ENCODE peak calls at places on chromosomes 16 and 17, in four cellular contexts. One of them, this sample, is unnamed.
A peak's percentile ranks its signal among the peaks of the same experiment; 100 is the strongest.

GRCh38 chr16:28491080-28491969 is 549 bp downstream of the CLN3 start:
- DNase-seq in lower leg skin: peak; percentile 48
- DNase-seq in ovary: peak; percentile 69
- DNase-seq in endodermal cell: peak; percentile 78
- DNase-seq in this sample: peak; percentile 72

GRCh38 chr17:15660077-15660476 is 24.0 kb downstream of the TRIM16 start:
- DNase-seq in endodermal cell: peak; percentile 30
- DNase-seq in ovary: no peak
- DNase-seq in lower leg skin: no peak
- DNase-seq in this sample: no peak

GRCh38 chr17:81888988-81889595 is 2.3 kb downstream of the ALYREF start:
- DNase-seq in ovary: no peak
- DNase-seq in endodermal cell: peak; percentile 43
- DNase-seq in lower leg skin: no peak
- DNase-seq in this sample: no peak

GRCh38 chr16:64882385-64882784 is 239.5 kb downstream of the CDH11 start:
- DNase-seq in lower leg skin: no peak
- DNase-seq in endodermal cell: no peak
- DNase-seq in ovary: no peak
- DNase-seq in this sample: no peak

GRCh38 chr16:3029499-3030127 is 5.8 kb downstream of the THOC6 start:
- DNase-seq in endodermal cell: peak; percentile 50
- DNase-seq in lower leg skin: no peak
- DNase-seq in ovary: no peak
- DNase-seq in this sample: no peak

GRCh38 chr17:2892305-2892971 is 96.2 kb downstream of the RAP1GAP2 start:
- DNase-seq in lower leg skin: no peak
- DNase-seq in ovary: no peak
- DNase-seq in endodermal cell: peak; percentile 54
- DNase-seq in this sample: no peak

GRCh38 chr17:83004791-83005380 is 74.5 kb upstream of the METRNL start:
- DNase-seq in lower leg skin: peak; percentile 2
- DNase-seq in endodermal cell: no peak
- DNase-seq in ovary: no peak
- DNase-seq in this sample: no peak

GRCh38 chr16:23869052-23869451 is 33.3 kb downstream of the PRKCB start:
- DNase-seq in ovary: no peak
- DNase-seq in endodermal cell: no peak
- DNase-seq in lower leg skin: no peak
- DNase-seq in this sample: no peak

GRCh38 chr16:89598199-89598598 is 15.2 kb upstream of the DPEP1 start:
- DNase-seq in ovary: no peak
- DNase-seq in endodermal cell: no peak
- DNase-seq in lower leg skin: no peak
- DNase-seq in this sample: no peak

GRCh38 chr16:50838165-50838564 is 96.3 kb downstream of the CYLD start:
- DNase-seq in endodermal cell: no peak
- DNase-seq in ovary: no peak
- DNase-seq in lower leg skin: no peak
- DNase-seq in this sample: no peak

GRCh38 chr17:7558544-7559306 is at the start of gene TNFSF13:
- DNase-seq in ovary: peak; percentile 86
- DNase-seq in lower leg skin: no peak
- DNase-seq in endodermal cell: no peak
- DNase-seq in this sample: no peak
- H3K4me3 ChIP-seq in ovary: peak within 1 kb of the TSS; percentile 19
- H3K4me3 ChIP-seq in lower leg skin: peak within 1 kb of the TSS; percentile 16
- H3K4me3 ChIP-seq in endodermal cell: no peak within 1 kb of the TSS
- H3K4me3 ChIP-seq in this sample: peak within 1 kb of the TSS; percentile 92

GRCh38 chr17:21119247-21119944 is 7.4 kb upstream of the DHRS7B start:
- DNase-seq in lower leg skin: peak; percentile 57
- DNase-seq in ovary: peak; percentile 61
- DNase-seq in endodermal cell: peak; percentile 93
- DNase-seq in this sample: peak; percentile 16
- H3K4me3 ChIP-seq in lower leg skin: no peak overlapping the region
- H3K4me3 ChIP-seq in ovary: no peak overlapping the region
- H3K4me3 ChIP-seq in endodermal cell: no peak overlapping the region
- H3K4me3 ChIP-seq in this sample: peak overlapping the region; percentile 30

DNA sequence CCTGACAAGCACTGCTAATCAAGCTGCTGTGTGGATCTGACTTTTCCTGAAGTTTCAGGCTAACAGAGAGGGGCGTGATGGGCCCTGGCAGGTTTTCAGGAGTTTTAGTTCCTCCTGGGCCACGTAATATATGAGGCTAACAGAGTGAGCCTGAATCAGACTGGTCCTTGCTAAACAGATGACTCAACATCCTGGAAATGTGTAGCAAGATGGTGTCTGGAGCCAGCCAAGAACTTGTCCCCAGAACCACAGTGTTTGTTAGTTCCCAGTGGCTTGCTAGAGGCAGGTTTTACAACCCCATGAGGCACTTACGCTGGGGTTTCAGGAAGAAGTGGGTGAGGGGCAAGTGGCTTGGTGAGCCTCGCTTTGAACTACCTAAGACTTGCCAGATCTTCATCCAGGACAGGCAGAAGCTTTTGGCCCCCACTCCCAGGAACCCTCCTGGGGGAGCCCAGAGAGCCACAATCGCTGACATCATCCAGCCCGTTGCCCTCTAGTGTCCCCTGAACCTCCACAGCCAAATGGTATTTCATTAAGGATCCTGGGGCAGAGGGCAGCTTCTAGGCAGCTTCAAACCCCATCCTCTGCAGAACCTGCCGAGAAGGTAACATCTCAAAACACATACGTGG is 15.9 kb downstream of the TMEM92 start:
- DNase-seq in endodermal cell: peak; percentile 66
- DNase-seq in ovary: peak; percentile 62
- DNase-seq in lower leg skin: peak; percentile 89
- DNase-seq in this sample: peak; percentile 95
- H3K4me3 ChIP-seq in endodermal cell: no peak overlapping the region
- H3K4me3 ChIP-seq in ovary: no peak overlapping the region
- H3K4me3 ChIP-seq in lower leg skin: no peak overlapping the region
- H3K4me3 ChIP-seq in this sample: peak overlapping the region; percentile 56

GRCh38 chr16:85615014-85615851 is 2.1 kb downstream of the GSE1 start:
- DNase-seq in ovary: no peak
- DNase-seq in lower leg skin: peak; percentile 75
- DNase-seq in endodermal cell: peak; percentile 90
- DNase-seq in this sample: no peak

GRCh38 chr16:85615852-85616607 is 2.9 kb downstream of the GSE1 start:
- DNase-seq in ovary: peak; percentile 79
- DNase-seq in endodermal cell: peak; percentile 95
- DNase-seq in lower leg skin: peak; percentile 76
- DNase-seq in this sample: peak; percentile 42

GRCh38 chr16:85617948-85618347 is 4.8 kb downstream of the GSE1 start:
- DNase-seq in endodermal cell: no peak
- DNase-seq in ovary: no peak
- DNase-seq in lower leg skin: no peak
- DNase-seq in this sample: no peak

GRCh38 chr16:85618509-85618908 is 5.4 kb downstream of the GSE1 start:
- DNase-seq in endodermal cell: no peak
- DNase-seq in lower leg skin: no peak
- DNase-seq in ovary: no peak
- DNase-seq in this sample: no peak

DNA sequence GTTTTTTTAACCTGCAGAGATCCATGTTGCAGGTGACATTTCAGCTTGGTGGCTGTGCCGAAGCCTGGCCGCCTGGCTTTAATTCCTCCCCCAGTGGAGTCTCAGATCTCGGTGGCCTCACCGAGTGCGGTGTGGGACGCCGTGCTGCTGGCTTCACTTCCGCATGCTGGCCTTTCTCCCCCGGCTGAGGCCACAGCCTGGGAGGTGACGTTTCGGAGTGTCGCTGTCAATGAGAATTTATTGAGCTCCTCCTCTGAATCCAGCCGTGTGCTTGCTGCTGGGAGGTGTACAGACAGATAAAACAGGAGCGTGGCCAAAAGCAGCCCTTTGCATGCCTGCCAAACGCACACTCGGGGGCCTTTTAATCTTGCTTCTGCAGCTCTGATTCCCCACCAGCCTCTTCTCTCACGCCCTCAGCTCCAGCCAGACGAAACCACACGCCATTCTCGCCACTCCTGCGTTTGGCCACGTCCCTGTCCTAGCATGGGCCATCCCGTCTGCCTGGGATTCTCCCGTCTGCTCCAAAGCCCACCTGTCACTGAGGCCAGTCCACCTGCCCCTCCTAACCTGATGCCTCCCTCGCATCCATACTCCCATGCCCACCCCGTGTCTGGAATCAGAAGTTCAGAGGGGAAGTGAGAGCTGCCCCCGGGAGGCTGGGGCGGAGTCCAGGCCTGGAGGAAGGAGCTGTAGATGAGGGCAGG is 3.6 kb downstream of the GSE1 start:
- DNase-seq in endodermal cell: no peak
- DNase-seq in lower leg skin: peak; percentile 32
- DNase-seq in ovary: no peak
- DNase-seq in this sample: no peak
- H3K4me3 ChIP-seq in endodermal cell: no peak overlapping the region
- H3K4me3 ChIP-seq in lower leg skin: no peak overlapping the region
- H3K4me3 ChIP-seq in ovary: no peak overlapping the region
- H3K4me3 ChIP-seq in this sample: no peak overlapping the region

GRCh38 chr17:69655902-69656301 is 241.4 kb downstream of the MAP2K6 start:
- DNase-seq in lower leg skin: no peak
- DNase-seq in ovary: no peak
- DNase-seq in endodermal cell: no peak
- DNase-seq in this sample: no peak

GRCh38 chr17:69651921-69652320 is 237.4 kb downstream of the MAP2K6 start:
- DNase-seq in ovary: no peak
- DNase-seq in endodermal cell: no peak
- DNase-seq in lower leg skin: no peak
- DNase-seq in this sample: no peak

GRCh38 chr17:69654981-69655581 is 240.6 kb downstream of the MAP2K6 start:
- DNase-seq in lower leg skin: no peak
- DNase-seq in ovary: no peak
- DNase-seq in endodermal cell: no peak
- DNase-seq in this sample: no peak
- H3K4me3 ChIP-seq in lower leg skin: no peak overlapping the region
- H3K4me3 ChIP-seq in ovary: no peak overlapping the region
- H3K4me3 ChIP-seq in endodermal cell: no peak overlapping the region
- H3K4me3 ChIP-seq in this sample: no peak overlapping the region

DNA sequence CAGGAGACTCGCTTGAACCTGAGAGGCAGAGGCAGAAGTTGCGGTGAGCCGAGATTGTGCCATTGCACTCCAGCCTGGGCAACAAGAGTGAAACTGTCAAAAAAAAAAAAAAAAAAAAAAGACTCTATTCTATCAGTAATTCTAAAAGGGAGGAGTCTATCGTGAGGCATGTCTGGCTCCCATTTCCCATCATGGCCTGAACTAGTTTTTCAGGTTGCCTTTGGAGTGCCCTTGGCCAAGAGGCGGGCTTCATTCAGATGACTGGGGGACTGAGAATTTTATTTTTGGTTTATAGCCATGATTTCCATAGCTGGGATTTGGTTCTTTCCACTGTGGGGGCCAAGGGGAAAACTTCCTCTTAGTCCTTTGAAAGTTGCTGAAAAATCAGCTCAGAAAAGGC is 3.5 kb upstream of the SNX29 start:
- DNase-seq in ovary: no peak
- DNase-seq in lower leg skin: no peak
- DNase-seq in endodermal cell: no peak
- DNase-seq in this sample: no peak
- H3K4me3 ChIP-seq in ovary: no peak overlapping the region
- H3K4me3 ChIP-seq in lower leg skin: no peak overlapping the region
- H3K4me3 ChIP-seq in endodermal cell: no peak overlapping the region
- H3K4me3 ChIP-seq in this sample: no peak overlapping the region

GRCh38 chr16:425740-426114 is 278 bp downstream of the RAB11FIP3 start:
- DNase-seq in endodermal cell: no peak
- DNase-seq in lower leg skin: no peak
- DNase-seq in ovary: no peak
- DNase-seq in this sample: no peak

GRCh38 chr16:425082-425718 is at the start of gene RAB11FIP3:
- DNase-seq in ovary: peak; percentile 87
- DNase-seq in endodermal cell: peak; percentile 92
- DNase-seq in lower leg skin: peak; percentile 69
- DNase-seq in this sample: peak; percentile 43

GRCh38 chr16:426115-426905 is 861 bp downstream of the RAB11FIP3 start:
- DNase-seq in ovary: peak; percentile 56
- DNase-seq in endodermal cell: peak; percentile 72
- DNase-seq in lower leg skin: no peak
- DNase-seq in this sample: no peak

GRCh38 chr16:424623-425081 is 797 bp upstream of the RAB11FIP3 start:
- DNase-seq in lower leg skin: peak; percentile 36
- DNase-seq in ovary: peak; percentile 64
- DNase-seq in endodermal cell: peak; percentile 73
- DNase-seq in this sample: no peak

GRCh38 chr16:424033-424622 is 1.3 kb upstream of the RAB11FIP3 start:
- DNase-seq in endodermal cell: no peak
- DNase-seq in ovary: peak; percentile 60
- DNase-seq in lower leg skin: peak; percentile 89
- DNase-seq in this sample: peak; percentile 59
- H3K4me3 ChIP-seq in endodermal cell: peak overlapping the region; percentile 81
- H3K4me3 ChIP-seq in ovary: peak overlapping the region; percentile 58
- H3K4me3 ChIP-seq in lower leg skin: no peak overlapping the region
- H3K4me3 ChIP-seq in this sample: peak overlapping the region; percentile 81

GRCh38 chr17:6995500-6996255 is at the start of gene ALOX12:
- DNase-seq in ovary: peak; percentile 45
- DNase-seq in endodermal cell: peak; percentile 93
- DNase-seq in lower leg skin: peak; percentile 46
- DNase-seq in this sample: no peak
- H3K4me3 ChIP-seq in ovary: peak within 1 kb of the TSS; percentile 7
- H3K4me3 ChIP-seq in endodermal cell: no peak within 1 kb of the TSS
- H3K4me3 ChIP-seq in lower leg skin: no peak within 1 kb of the TSS
- H3K4me3 ChIP-seq in this sample: peak within 1 kb of the TSS; percentile 35

GRCh38 chr16:12539185-12539929 is 264.3 kb downstream of the CPPED1 start:
- DNase-seq in ovary: no peak
- DNase-seq in lower leg skin: no peak
- DNase-seq in endodermal cell: no peak
- DNase-seq in this sample: no peak
- H3K4me3 ChIP-seq in ovary: no peak overlapping the region
- H3K4me3 ChIP-seq in lower leg skin: no peak overlapping the region
- H3K4me3 ChIP-seq in endodermal cell: no peak overlapping the region
- H3K4me3 ChIP-seq in this sample: no peak overlapping the region